ENCODE peak calls at places on chromosomes 2 and 18, in seven cellular contexts. A, V, Z, B, F, S and H are unnamed samples.
A peak's percentile ranks its signal among the peaks of the same experiment; 100 is the strongest.

GRCh38 chr18:58580623-58581022 is 48.3 kb downstream of the ALPK2 start:
- DNase-seq in F (peak; percentile 83), Z (no peak), V (no peak), B (peak; percentile 73), A (peak; percentile 51), S (no peak), H (no peak)

GRCh38 chr2:26768759-26769500 is 4.8 kb downstream of the SLC35F6 start:
- DNase-seq in A (no peak), B (peak; percentile 69), S (no peak), V (peak; percentile 63), Z (no peak), F (peak; percentile 58), H (no peak)

GRCh38 chr18:54736981-54737380 is 91.3 kb upstream of the RAB27B start:
- DNase-seq in B (peak; percentile 78), V (no peak), S (no peak), A (no peak), Z (no peak), F (no peak), H (no peak)

GRCh38 chr2:225100856-225101294 is 58.6 kb upstream of the DOCK10 start:
- DNase-seq in S (no peak), B (peak; percentile 91), F (peak; percentile 95), A (peak; percentile 64), Z (no peak), V (no peak), H (no peak)

GRCh38 chr2:174699993-174700766 is 64.1 kb downstream of the CHRNA1 start:
- DNase-seq in V (no peak), B (peak; percentile 57), Z (no peak), F (peak; percentile 58), A (peak; percentile 63), S (no peak), H (no peak)

GRCh38 chr2:37809525-37809924 is 115.6 kb upstream of the RMDN2 start:
- DNase-seq in V (no peak), A (peak; percentile 78), B (peak; percentile 37), Z (no peak), S (no peak), F (peak; percentile 61), H (no peak)

GRCh38 chr2:78992807-78993517 is 32.5 kb upstream of the REG3G start:
- DNase-seq in S (no peak), A (no peak), B (no peak), Z (no peak), F (no peak), V (peak; percentile 67), H (no peak)

GRCh38 chr2:45184606-45185005 is 175.4 kb upstream of the SIX2 start:
- DNase-seq in V (no peak), F (peak; percentile 82), S (no peak), Z (no peak), A (peak; percentile 66), B (no peak), H (no peak)

GRCh38 chr18:7535436-7536190 is 31.5 kb upstream of the PTPRM start:
- DNase-seq in B (no peak), Z (no peak), A (no peak), V (no peak), S (no peak), F (no peak), H (no peak)

GRCh38 chr18:22545091-22545795 is 127.5 kb upstream of the CTAGE1 start:
- DNase-seq in B (no peak), Z (no peak), F (peak; percentile 35), A (no peak), V (no peak), S (no peak), H (no peak)

GRCh38 chr2:216775043-216775453 is 79.7 kb upstream of the IGFBP5 start:
- DNase-seq in F (peak; percentile 97), S (no peak), V (no peak), A (peak; percentile 100), Z (no peak), B (peak; percentile 46), H (no peak)

GRCh38 chr2:12554235-12555011 is 162.3 kb upstream of the TRIB2 start:
- DNase-seq in B (no peak), F (no peak), S (no peak), Z (no peak), A (no peak), V (no peak), H (no peak)

GRCh38 chr2:172734711-172735645 is 667 bp upstream of the RAPGEF4 start:
- DNase-seq in V (no peak), S (peak; percentile 27), F (peak; percentile 23), A (no peak), Z (no peak), B (no peak), H (peak; percentile 42)

GRCh38 chr2:160388464-160389263 is 104.9 kb downstream of the RBMS1 start:
- DNase-seq in V (no peak), F (peak; percentile 61), A (peak; percentile 61), B (no peak), Z (no peak), S (no peak), H (peak; percentile 30)

GRCh38 chr2:188201639-188202038 is 90.0 kb upstream of the GULP1 start:
- DNase-seq in S (no peak), Z (no peak), F (no peak), V (no peak), B (no peak), A (no peak), H (no peak)

GRCh38 chr2:23413641-23414040 is 28.7 kb downstream of the KLHL29 start:
- DNase-seq in F (no peak), V (no peak), A (no peak), S (no peak), Z (no peak), B (no peak), H (no peak)

GRCh38 chr18:11857177-11857887 is 6.1 kb downstream of the CHMP1B start:
- DNase-seq in B (peak; percentile 99), F (peak; percentile 89), V (peak; percentile 70), Z (no peak), A (peak; percentile 94), S (no peak), H (no peak)

GRCh38 chr2:12624911-12625598 is 91.7 kb upstream of the TRIB2 start:
- DNase-seq in B (no peak), F (no peak), Z (no peak), V (peak; percentile 6), S (no peak), A (no peak), H (no peak)

GRCh38 chr18:34330308-34330707 is 105.6 kb upstream of the NOL4 start:
- DNase-seq in S (no peak), B (no peak), V (no peak), A (no peak), Z (no peak), F (no peak), H (no peak)

GRCh38 chr2:46260305-46260704 is 36.9 kb upstream of the EPAS1 start:
- DNase-seq in F (peak; percentile 64), Z (no peak), B (no peak), S (no peak), V (no peak), A (no peak), H (no peak)

GRCh38 chr2:236682651-236683422 is 113.2 kb downstream of the ACKR3 start:
- DNase-seq in Z (no peak), V (no peak), A (no peak), B (no peak), F (no peak), S (no peak), H (no peak)

GRCh38 chr2:196586511-196586991 is 53.0 kb upstream of the CCDC150 start:
- DNase-seq in V (no peak), F (peak; percentile 83), Z (no peak), A (peak; percentile 77), S (no peak), B (peak; percentile 53), H (no peak)

GRCh38 chr2:67268806-67269205 is 128.3 kb upstream of the ETAA1 start:
- DNase-seq in S (no peak), B (peak; percentile 18), Z (no peak), V (no peak), A (no peak), F (no peak), H (no peak)

GRCh38 chr18:44185981-44186380 is 494.7 kb upstream of the SETBP1 start:
- DNase-seq in F (no peak), B (no peak), S (no peak), Z (no peak), A (no peak), V (no peak), H (no peak)

GRCh38 chr2:229300814-229301213 is 29.7 kb upstream of the PID1 start:
- DNase-seq in S (no peak), V (no peak), A (peak; percentile 5), B (no peak), F (peak; percentile 48), Z (no peak), H (no peak)

GRCh38 chr2:203869610-203870042 is 2.1 kb downstream of the CTLA4 start:
- DNase-seq in B (no peak), F (no peak), A (no peak), V (no peak), Z (no peak), S (peak; percentile 31), H (peak; percentile 44)

GRCh38 chr2:62471816-62472215 is 34.2 kb downstream of the TMEM17 start:
- DNase-seq in A (no peak), Z (no peak), V (peak; percentile 57), B (no peak), F (no peak), S (no peak), H (no peak)